ENCODE peak calls at places on chromosome 15, in nine cellular contexts. X is fibroblast of lung, L is astrocyte of the spinal cord, C is SJSA1, H is HL-60, O is fibroblast of villous mesenchyme, T is astrocyte, F is transverse colon, B is GM12865. S is an unnamed sample.

GRCh38 chr15:96087180-96087886 is 243.2 kb upstream of the NR2F2 start:
- DNase-seq in X (no peak), H (no peak), L (no peak), B (no peak), O (peak; percentile 20), F (no peak), C (peak; percentile 18), T (no peak), S (no peak)

GRCh38 chr15:99172989-99173388 is 68.1 kb downstream of the SYNM start:
- DNase-seq in O (no peak), C (no peak), H (no peak), L (no peak), B (no peak), F (no peak), X (no peak), T (no peak), S (no peak)

GRCh38 chr15:49343546-49343945 is 79.5 kb upstream of the FGF7 start:
- DNase-seq in X (no peak), C (no peak), O (no peak), F (no peak), L (no peak), H (no peak), T (no peak), B (no peak), S (no peak)

GRCh38 chr15:40190591-40190990 is 29.7 kb downstream of the BUB1B start:
- DNase-seq in C (no peak), X (peak; percentile 75), O (peak; percentile 50), F (no peak), H (no peak), L (peak; percentile 51), T (peak; percentile 69), B (no peak), S (no peak)

GRCh38 chr15:29822100-29822684 is at the start of gene TJP1:
- DNase-seq in F (peak; percentile 81), H (no peak), C (peak; percentile 91), X (peak; percentile 76), B (no peak), L (peak; percentile 83), T (peak; percentile 49), O (peak; percentile 77), S (no peak)

GRCh38 chr15:92714071-92714456 is 58.5 kb upstream of the FAM174B start:
- DNase-seq in C (no peak), F (no peak), L (peak; percentile 47), H (no peak), B (no peak), O (peak; percentile 14), T (peak; percentile 47), X (peak; percentile 58), S (peak; percentile 38)

GRCh38 chr15:98800437-98801233 is 152.3 kb downstream of the IGF1R start:
- DNase-seq in T (peak; percentile 72), O (peak; percentile 91), B (no peak), L (peak; percentile 87), X (peak; percentile 83), C (peak; percentile 85), H (peak; percentile 57), F (peak; percentile 47), S (peak; percentile 68)

GRCh38 chr15:31360843-31361763 is 34.5 kb downstream of the KLF13 start:
- DNase-seq in X (no peak), F (peak; percentile 81), L (no peak), C (no peak), T (no peak), O (no peak), H (peak; percentile 84), B (peak; percentile 86), S (no peak)

GRCh38 chr15:100731259-100732156 is 129.1 kb downstream of the ASB7 start:
- DNase-seq in L (no peak), C (no peak), X (peak; percentile 47), B (no peak), O (peak; percentile 43), T (no peak), H (no peak), F (no peak), S (no peak)

GRCh38 chr15:101010781-101011180 is 91.6 kb downstream of the LRRK1 start:
- DNase-seq in C (no peak), L (no peak), B (no peak), F (peak; percentile 6), X (no peak), T (no peak), O (no peak), H (no peak), S (no peak)

GRCh38 chr15:65286069-65286703 is 497 bp downstream of the PARP16 start:
- DNase-seq in O (peak; percentile 20), T (peak; percentile 18), X (peak; percentile 38), F (peak; percentile 62), C (peak; percentile 56), H (no peak), B (peak; percentile 58), L (peak; percentile 30), S (no peak)

GRCh38 chr15:57649138-57649537 is 57.4 kb upstream of the POLR2M start:
- DNase-seq in O (peak; percentile 28), B (no peak), F (no peak), X (peak; percentile 32), L (no peak), H (no peak), T (peak; percentile 29), C (no peak), S (peak; percentile 54)
- H3K4me3 ChIP-seq in O (no peak overlapping the region), B (no peak overlapping the region), F (no peak overlapping the region), X (no peak overlapping the region), L (no peak overlapping the region), H (no peak overlapping the region), T (no peak overlapping the region), C (no peak overlapping the region), S (no peak overlapping the region)

DNA sequence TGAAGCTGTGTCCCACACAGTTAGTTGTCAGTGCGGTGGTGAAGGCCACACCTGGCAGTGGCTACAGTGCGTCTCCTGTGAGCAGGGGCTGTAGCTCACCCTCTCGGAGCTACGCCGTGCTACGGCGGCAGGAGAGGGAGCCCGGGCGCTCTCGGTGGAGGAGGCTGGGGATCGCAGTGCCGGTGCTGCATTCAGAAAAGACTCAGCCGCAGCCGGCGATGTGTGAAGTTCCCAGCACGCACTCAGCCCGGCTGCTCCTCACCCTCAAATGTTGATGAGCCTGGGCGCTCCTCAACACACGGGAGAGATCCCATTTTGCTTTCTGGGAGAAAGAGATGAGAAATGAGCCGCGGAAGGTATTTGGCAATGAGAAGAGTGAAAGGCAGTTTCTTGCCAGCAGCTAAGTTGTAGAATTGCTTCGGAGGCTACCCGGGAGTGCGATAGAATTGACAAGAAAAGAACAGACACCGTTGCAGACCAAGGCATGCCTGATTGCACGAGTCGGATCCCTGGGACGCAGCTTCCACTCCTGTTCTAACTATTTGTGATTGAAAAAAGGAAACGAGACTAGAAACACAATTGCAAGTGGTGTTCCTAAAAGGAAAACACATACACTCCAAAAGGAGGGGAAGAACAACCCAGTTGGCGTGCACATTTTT is at the start of gene UNC13C:
- DNase-seq in B (peak; percentile 9), O (no peak), C (no peak), H (no peak), T (no peak), L (no peak), F (peak; percentile 7), X (no peak), S (no peak)
- H3K4me3 ChIP-seq in B (no peak within 1 kb of the TSS), O (no peak within 1 kb of the TSS), C (no peak within 1 kb of the TSS), H (no peak within 1 kb of the TSS), T (peak within 1 kb of the TSS; percentile 36), L (no peak within 1 kb of the TSS), F (peak within 1 kb of the TSS; percentile 11), X (no peak within 1 kb of the TSS), S (no peak within 1 kb of the TSS)

DNA sequence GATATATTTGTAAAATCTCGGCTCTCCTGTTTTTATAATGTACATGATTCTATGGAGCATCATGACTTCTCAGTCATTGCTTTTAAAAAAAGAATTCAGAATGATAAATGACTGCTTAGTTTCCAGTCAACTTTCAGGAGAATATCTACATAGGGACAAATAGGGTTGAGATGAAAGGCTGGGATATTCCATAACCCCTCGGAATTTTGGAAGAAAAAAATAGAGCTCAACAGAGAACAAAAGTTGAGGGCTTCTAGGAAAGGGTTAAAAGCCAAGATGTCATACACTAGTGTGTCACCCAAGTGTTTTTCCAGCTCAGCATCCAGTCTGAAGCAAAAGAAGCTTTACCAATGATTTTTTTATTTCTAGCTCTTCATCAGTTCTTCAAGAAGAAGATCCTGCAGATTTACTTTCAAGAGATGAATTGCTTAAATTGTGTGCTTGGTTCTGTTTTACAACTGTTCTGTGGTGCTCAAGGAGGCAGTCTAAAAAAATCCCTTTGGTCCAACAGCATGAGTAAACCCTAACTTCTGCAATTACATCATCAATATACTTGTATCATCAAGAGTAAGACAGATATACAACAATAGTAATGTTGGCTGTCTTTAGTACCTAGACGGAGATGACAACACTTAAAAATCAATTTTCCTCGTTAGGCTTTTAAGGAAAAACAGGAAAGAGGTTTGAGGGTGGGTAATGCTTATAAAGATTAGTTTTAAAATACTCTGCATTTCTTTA is 979 bp downstream of the UNC13C start:
- DNase-seq in L (no peak), C (no peak), O (no peak), H (no peak), B (no peak), F (no peak), X (no peak), T (no peak), S (no peak)
- H3K4me3 ChIP-seq in L (no peak overlapping the region), C (no peak overlapping the region), O (no peak overlapping the region), H (no peak overlapping the region), B (no peak overlapping the region), F (no peak overlapping the region), X (no peak overlapping the region), T (no peak overlapping the region), S (no peak overlapping the region)

DNA sequence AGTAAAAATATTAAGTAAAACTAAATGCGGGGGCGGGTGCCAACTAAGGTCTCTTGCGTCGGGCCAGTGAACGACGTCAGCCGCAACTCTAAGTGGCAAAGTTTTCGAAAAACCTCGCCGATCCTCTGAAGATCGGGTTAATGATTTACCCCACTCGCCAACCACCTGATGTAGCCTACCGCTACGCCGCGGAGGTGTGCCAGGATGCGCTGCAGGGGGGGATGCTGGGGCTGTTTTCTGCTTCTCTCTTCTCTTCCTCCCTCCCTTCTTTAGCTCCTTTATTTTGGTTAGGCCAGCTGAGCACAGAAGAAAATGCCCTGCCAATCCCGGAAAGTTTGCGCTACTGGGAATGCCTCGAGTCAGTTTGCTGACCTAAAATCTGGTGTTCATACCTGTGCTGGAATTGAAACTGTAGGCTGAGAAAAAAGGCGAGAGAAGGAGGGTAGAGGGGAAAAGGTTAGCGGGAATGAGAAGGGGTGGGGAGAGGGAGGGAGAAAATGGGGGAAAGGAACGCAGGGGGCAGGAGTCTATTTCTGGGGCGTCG is 7.5 kb upstream of the FOXB1 start:
- DNase-seq in C (no peak), F (no peak), T (no peak), B (no peak), X (no peak), O (no peak), H (no peak), L (no peak), S (no peak)
- H3K4me3 ChIP-seq in C (no peak overlapping the region), F (no peak overlapping the region), T (no peak overlapping the region), B (no peak overlapping the region), X (no peak overlapping the region), O (no peak overlapping the region), H (no peak overlapping the region), L (no peak overlapping the region), S (no peak overlapping the region)

DNA sequence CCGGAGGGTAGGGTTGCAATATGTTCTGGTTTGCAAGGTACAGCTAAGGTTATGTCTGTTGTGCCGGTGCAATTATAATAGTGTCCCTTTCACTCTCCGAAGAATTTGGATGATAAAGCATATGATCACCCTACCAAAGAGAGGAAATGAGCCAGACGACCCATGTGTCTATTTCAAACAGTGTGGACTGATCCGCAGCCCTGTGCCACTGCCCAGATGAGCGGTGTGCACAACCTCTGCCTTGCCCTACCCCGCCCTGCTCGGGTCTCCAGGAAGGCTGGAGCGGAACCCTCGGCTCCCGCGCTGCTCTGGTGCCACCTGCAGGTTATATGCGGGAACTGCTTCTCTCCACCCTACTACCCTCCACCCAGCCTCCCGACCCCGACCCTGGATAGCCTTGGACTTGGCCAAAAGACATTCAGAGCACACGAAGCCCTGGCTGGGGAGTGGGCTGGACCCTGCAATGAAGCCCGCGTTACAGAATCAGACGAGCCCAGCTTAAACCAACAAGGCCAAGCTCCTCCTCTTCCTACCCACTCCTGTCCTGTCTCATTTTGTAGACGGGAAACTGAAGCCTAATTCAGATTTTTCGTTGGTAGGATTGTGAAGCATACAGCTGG is 68.4 kb upstream of the CHRNB4 start:
- DNase-seq in F (peak; percentile 75), L (peak; percentile 16), H (peak; percentile 14), B (peak; percentile 63), C (peak; percentile 52), X (no peak), O (peak; percentile 36), T (no peak), S (no peak)
- H3K4me3 ChIP-seq in F (no peak overlapping the region), L (no peak overlapping the region), H (no peak overlapping the region), B (peak overlapping the region; percentile 11), C (no peak overlapping the region), X (no peak overlapping the region), O (no peak overlapping the region), T (no peak overlapping the region), S (peak overlapping the region; percentile 19)

S was measured in AG09309.